ENCODE peak calls at places on chromosome 20, in seven cellular contexts. One of them, this sample, is unnamed.

GRCh38 chr20:62952373-62953166 is at the start of gene SLC17A9:
- DNase-seq in HFFc6: peak
- DNase-seq in endodermal cell: peak
- DNase-seq in GM23338: peak
- DNase-seq in endothelial cell: peak
- DNase-seq in ovary: peak
- DNase-seq in pancreas: peak
- DNase-seq in this sample: peak

GRCh38 chr20:36017034-36017951 is 48.9 kb downstream of the CNBD2 start:
- DNase-seq in GM23338: peak
- DNase-seq in endothelial cell: no peak
- DNase-seq in endodermal cell: peak
- DNase-seq in ovary: peak
- DNase-seq in HFFc6: peak
- DNase-seq in pancreas: peak
- DNase-seq in this sample: no peak

GRCh38 chr20:20553534-20553933 is 158.9 kb downstream of the RALGAPA2 start:
- DNase-seq in pancreas: no peak
- DNase-seq in endothelial cell: no peak
- DNase-seq in ovary: no peak
- DNase-seq in HFFc6: no peak
- DNase-seq in GM23338: no peak
- DNase-seq in endodermal cell: no peak
- DNase-seq in this sample: no peak

GRCh38 chr20:21099653-21100589 is 6.2 kb downstream of the LINC00237 start:
- DNase-seq in HFFc6: no peak
- DNase-seq in pancreas: peak
- DNase-seq in endothelial cell: peak
- DNase-seq in ovary: no peak
- DNase-seq in endodermal cell: peak
- DNase-seq in GM23338: peak
- DNase-seq in this sample: peak

GRCh38 chr20:43669332-43669731 is 2.4 kb downstream of the MYBL2 start:
- DNase-seq in GM23338: no peak
- DNase-seq in endothelial cell: no peak
- DNase-seq in HFFc6: peak
- DNase-seq in pancreas: no peak
- DNase-seq in endodermal cell: no peak
- DNase-seq in ovary: no peak
- DNase-seq in this sample: no peak

GRCh38 chr20:41570552-41570951 is 47.6 kb downstream of the CHD6 start:
- DNase-seq in ovary: no peak
- DNase-seq in GM23338: no peak
- DNase-seq in endothelial cell: no peak
- DNase-seq in pancreas: no peak
- DNase-seq in endodermal cell: no peak
- DNase-seq in HFFc6: no peak
- DNase-seq in this sample: no peak

GRCh38 chr20:34143951-34144350 is 31.9 kb upstream of the EIF2S2 start:
- DNase-seq in HFFc6: peak
- DNase-seq in pancreas: no peak
- DNase-seq in endothelial cell: no peak
- DNase-seq in GM23338: no peak
- DNase-seq in endodermal cell: no peak
- DNase-seq in ovary: no peak
- DNase-seq in this sample: no peak

GRCh38 chr20:61299613-61300012 is 47.6 kb downstream of the CDH4 start:
- DNase-seq in GM23338: no peak
- DNase-seq in HFFc6: no peak
- DNase-seq in endothelial cell: no peak
- DNase-seq in pancreas: no peak
- DNase-seq in endodermal cell: no peak
- DNase-seq in ovary: no peak
- DNase-seq in this sample: no peak

GRCh38 chr20:54340667-54341081 is 132.8 kb downstream of the PFDN4 start:
- DNase-seq in endothelial cell: no peak
- DNase-seq in GM23338: no peak
- DNase-seq in pancreas: no peak
- DNase-seq in HFFc6: peak
- DNase-seq in endodermal cell: no peak
- DNase-seq in ovary: no peak
- DNase-seq in this sample: no peak

GRCh38 chr20:63096681-63097335 is 90.0 kb upstream of the BHLHE23 start:
- DNase-seq in ovary: peak
- DNase-seq in GM23338: no peak
- DNase-seq in pancreas: no peak
- DNase-seq in endodermal cell: peak
- DNase-seq in endothelial cell: no peak
- DNase-seq in HFFc6: no peak
- DNase-seq in this sample: no peak

GRCh38 chr20:46374383-46374782 is 32.0 kb downstream of the ELMO2 start:
- DNase-seq in endothelial cell: no peak
- DNase-seq in GM23338: no peak
- DNase-seq in endodermal cell: no peak
- DNase-seq in ovary: no peak
- DNase-seq in HFFc6: no peak
- DNase-seq in pancreas: no peak
- DNase-seq in this sample: no peak

GRCh38 chr20:46375771-46376170 is 30.6 kb downstream of the ELMO2 start:
- DNase-seq in ovary: no peak
- DNase-seq in HFFc6: no peak
- DNase-seq in endodermal cell: no peak
- DNase-seq in GM23338: no peak
- DNase-seq in pancreas: no peak
- DNase-seq in endothelial cell: no peak
- DNase-seq in this sample: no peak

GRCh38 chr20:46368902-46369268 is 37.5 kb downstream of the ELMO2 start:
- DNase-seq in HFFc6: peak
- DNase-seq in endothelial cell: no peak
- DNase-seq in GM23338: no peak
- DNase-seq in endodermal cell: no peak
- DNase-seq in ovary: no peak
- DNase-seq in pancreas: no peak
- DNase-seq in this sample: no peak

GRCh38 chr20:46367967-46368901 is 38.2 kb downstream of the ELMO2 start:
- DNase-seq in pancreas: no peak
- DNase-seq in endothelial cell: no peak
- DNase-seq in ovary: no peak
- DNase-seq in GM23338: no peak
- DNase-seq in endodermal cell: no peak
- DNase-seq in HFFc6: no peak
- DNase-seq in this sample: peak

DNA sequence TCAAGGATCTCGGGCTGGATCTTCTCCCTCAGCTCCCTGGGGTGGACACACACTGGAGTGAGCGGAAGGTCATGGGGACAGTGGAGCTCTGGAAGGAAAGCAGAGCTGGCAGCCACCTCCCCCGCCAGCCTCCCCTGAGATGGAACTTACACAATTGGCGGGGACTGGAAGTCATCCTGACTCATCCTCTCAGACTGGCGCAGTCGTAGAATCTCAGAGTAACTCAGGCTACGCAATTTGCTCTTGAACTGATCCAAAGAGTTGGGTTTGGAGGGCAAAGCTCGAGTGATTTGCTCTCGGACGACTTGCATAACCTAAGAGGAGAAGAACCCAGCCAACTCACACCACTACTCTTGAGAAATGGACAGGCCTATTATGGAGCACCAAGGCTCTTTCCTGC is 34.8 kb downstream of the ELMO2 start:
- DNase-seq in HFFc6: no peak
- DNase-seq in endothelial cell: no peak
- DNase-seq in GM23338: no peak
- DNase-seq in pancreas: no peak
- DNase-seq in ovary: no peak
- DNase-seq in endodermal cell: no peak
- DNase-seq in this sample: no peak
- TF ChIP-seq CTCF in HFFc6: no peak
- TF ChIP-seq CTCF in endothelial cell: no peak
- TF ChIP-seq CTCF in GM23338: no peak
- TF ChIP-seq CTCF in pancreas: no peak
- TF ChIP-seq CTCF in ovary: no peak
- TF ChIP-seq CTCF in endodermal cell: no peak
- TF ChIP-seq CTCF in this sample: no peak

GRCh38 chr20:22438346-22438745 is 146.0 kb downstream of the FOXA2 start:
- DNase-seq in endodermal cell: no peak
- DNase-seq in GM23338: peak
- DNase-seq in ovary: no peak
- DNase-seq in endothelial cell: no peak
- DNase-seq in pancreas: no peak
- DNase-seq in HFFc6: no peak
- DNase-seq in this sample: no peak

GRCh38 chr20:22442318-22442717 is 142.1 kb downstream of the FOXA2 start:
- DNase-seq in pancreas: no peak
- DNase-seq in GM23338: no peak
- DNase-seq in HFFc6: no peak
- DNase-seq in endothelial cell: no peak
- DNase-seq in endodermal cell: no peak
- DNase-seq in ovary: no peak
- DNase-seq in this sample: no peak

GRCh38 chr20:22437354-22437753 is 147.0 kb downstream of the FOXA2 start:
- DNase-seq in endothelial cell: no peak
- DNase-seq in pancreas: no peak
- DNase-seq in HFFc6: no peak
- DNase-seq in endodermal cell: no peak
- DNase-seq in ovary: no peak
- DNase-seq in GM23338: no peak
- DNase-seq in this sample: no peak

DNA sequence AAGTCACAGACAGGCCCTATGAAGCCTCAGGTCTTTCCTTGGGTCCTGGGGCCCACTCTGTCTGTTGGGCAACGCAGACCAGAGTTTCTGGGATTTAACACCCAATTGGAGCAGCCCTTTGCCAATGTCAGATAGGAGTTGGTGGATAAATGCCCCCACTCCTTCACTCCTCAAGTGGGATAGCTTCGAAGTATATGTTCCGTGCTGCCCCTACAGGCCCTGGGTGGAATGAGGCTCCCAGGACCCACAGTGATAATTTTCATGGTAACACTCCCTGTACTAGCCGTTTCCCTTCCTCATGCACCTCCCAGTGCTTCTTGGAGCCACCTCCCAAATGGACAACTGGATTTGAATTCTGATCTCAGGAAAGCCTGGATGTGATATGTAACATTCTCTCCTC is 145.4 kb downstream of the FOXA2 start:
- DNase-seq in ovary: no peak
- DNase-seq in endodermal cell: peak
- DNase-seq in GM23338: peak
- DNase-seq in HFFc6: no peak
- DNase-seq in endothelial cell: peak
- DNase-seq in pancreas: no peak
- DNase-seq in this sample: no peak
- TF ChIP-seq CTCF in ovary: no peak
- TF ChIP-seq CTCF in endodermal cell: peak
- TF ChIP-seq CTCF in GM23338: peak
- TF ChIP-seq CTCF in HFFc6: no peak
- TF ChIP-seq CTCF in endothelial cell: peak
- TF ChIP-seq CTCF in pancreas: no peak
- TF ChIP-seq CTCF in this sample: no peak

GRCh38 chr20:25288291-25289181 is 40.7 kb downstream of the PYGB start:
- DNase-seq in endothelial cell: no peak
- DNase-seq in endodermal cell: no peak
- DNase-seq in pancreas: no peak
- DNase-seq in HFFc6: no peak
- DNase-seq in ovary: peak
- DNase-seq in GM23338: no peak
- DNase-seq in this sample: no peak
- TF ChIP-seq CTCF in endothelial cell: no peak
- TF ChIP-seq CTCF in endodermal cell: no peak
- TF ChIP-seq CTCF in pancreas: no peak
- TF ChIP-seq CTCF in HFFc6: no peak
- TF ChIP-seq CTCF in ovary: no peak
- TF ChIP-seq CTCF in GM23338: no peak
- TF ChIP-seq CTCF in this sample: no peak

GRCh38 chr20:57079016-57080005 is 187.1 kb downstream of the BMP7 start:
- DNase-seq in endothelial cell: no peak
- DNase-seq in GM23338: no peak
- DNase-seq in ovary: no peak
- DNase-seq in endodermal cell: no peak
- DNase-seq in pancreas: no peak
- DNase-seq in HFFc6: no peak
- DNase-seq in this sample: no peak

GRCh38 chr20:57083072-57083471 is 183.4 kb downstream of the BMP7 start:
- DNase-seq in HFFc6: no peak
- DNase-seq in ovary: no peak
- DNase-seq in endodermal cell: no peak
- DNase-seq in pancreas: no peak
- DNase-seq in GM23338: no peak
- DNase-seq in endothelial cell: no peak
- DNase-seq in this sample: no peak

GRCh38 chr20:57078101-57078500 is 188.3 kb downstream of the BMP7 start:
- DNase-seq in endothelial cell: no peak
- DNase-seq in HFFc6: peak
- DNase-seq in GM23338: no peak
- DNase-seq in pancreas: no peak
- DNase-seq in ovary: no peak
- DNase-seq in endodermal cell: no peak
- DNase-seq in this sample: no peak

GRCh38 chr20:57082546-57082945 is 183.9 kb downstream of the BMP7 start:
- DNase-seq in pancreas: no peak
- DNase-seq in GM23338: no peak
- DNase-seq in ovary: no peak
- DNase-seq in endodermal cell: no peak
- DNase-seq in endothelial cell: no peak
- DNase-seq in HFFc6: no peak
- DNase-seq in this sample: no peak

GRCh38 chr20:57080796-57081195 is 185.6 kb downstream of the BMP7 start:
- DNase-seq in GM23338: no peak
- DNase-seq in pancreas: no peak
- DNase-seq in HFFc6: peak
- DNase-seq in ovary: no peak
- DNase-seq in endothelial cell: no peak
- DNase-seq in endodermal cell: no peak
- DNase-seq in this sample: no peak
- TF ChIP-seq CTCF in GM23338: peak
- TF ChIP-seq CTCF in pancreas: no peak
- TF ChIP-seq CTCF in HFFc6: peak
- TF ChIP-seq CTCF in ovary: no peak
- TF ChIP-seq CTCF in endothelial cell: no peak
- TF ChIP-seq CTCF in endodermal cell: peak
- TF ChIP-seq CTCF in this sample: no peak

DNA sequence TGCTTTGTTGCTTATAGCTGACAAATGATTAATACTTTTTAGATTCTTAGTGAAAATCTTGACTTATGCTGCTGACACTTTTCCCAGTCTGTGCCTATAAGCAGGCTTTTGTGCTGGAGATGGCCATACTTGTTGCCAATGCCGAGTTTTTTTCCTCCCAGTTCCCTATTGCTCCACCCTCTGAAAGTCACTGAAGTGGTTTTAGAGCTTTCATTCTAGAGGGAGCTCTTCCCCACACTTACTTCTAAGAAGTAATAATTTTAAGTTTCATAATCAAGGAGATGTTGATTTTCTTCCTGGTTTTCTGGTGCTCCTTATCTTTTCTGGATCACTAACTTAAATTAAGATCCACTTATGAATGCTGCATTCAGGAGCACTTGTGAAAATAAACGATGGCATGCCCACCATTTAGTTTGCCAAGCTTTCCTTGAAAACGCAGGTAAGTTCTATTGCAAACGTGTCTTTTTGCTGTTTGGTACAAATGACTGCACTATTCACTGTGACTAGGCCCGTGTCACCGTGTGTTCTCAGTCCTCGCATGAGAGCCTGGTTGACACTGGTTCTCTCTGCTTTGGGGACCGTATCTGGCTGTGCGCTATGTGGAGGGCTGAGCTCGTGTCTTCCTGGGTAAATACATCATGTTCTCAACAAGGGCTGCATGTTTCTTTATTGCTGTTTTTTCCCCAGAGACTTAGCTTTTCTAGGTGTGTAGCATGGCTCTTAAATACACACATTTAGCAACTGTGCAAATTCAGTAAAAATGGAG is 50.2 kb downstream of the GFRA4 start:
- DNase-seq in endodermal cell: no peak
- DNase-seq in pancreas: no peak
- DNase-seq in endothelial cell: no peak
- DNase-seq in HFFc6: no peak
- DNase-seq in ovary: no peak
- DNase-seq in GM23338: no peak
- DNase-seq in this sample: no peak
- TF ChIP-seq CTCF in endodermal cell: peak
- TF ChIP-seq CTCF in pancreas: no peak
- TF ChIP-seq CTCF in endothelial cell: no peak
- TF ChIP-seq CTCF in HFFc6: peak
- TF ChIP-seq CTCF in ovary: no peak
- TF ChIP-seq CTCF in GM23338: peak
- TF ChIP-seq CTCF in this sample: no peak